ENCODE peak calls at places on chromosome 13, in five cellular contexts. P, V, J, Q and R are unnamed samples.

GRCh38 chr13:99265823-99266426 is 7.7 kb upstream of the GPR18 start:
- DNase-seq in Q (no peak), J (no peak), V (peak; percentile 63), P (no peak), R (no peak)

GRCh38 chr13:41019578-41020347 is 647 bp upstream of the ELF1 start:
- DNase-seq in V (no peak), Q (no peak), P (no peak), J (no peak), R (no peak)

GRCh38 chr13:91946498-91947070 is 548.2 kb downstream of the GPC5 start:
- DNase-seq in Q (no peak), J (no peak), P (no peak), V (peak; percentile 13), R (no peak)

GRCh38 chr13:99967884-99968520 is 3.6 kb downstream of the ZIC5 start:
- DNase-seq in P (no peak), J (no peak), Q (no peak), V (no peak), R (no peak)

GRCh38 chr13:29279859-29280258 is 315.6 kb downstream of the SLC7A1 start:
- DNase-seq in J (no peak), Q (no peak), V (no peak), P (no peak), R (no peak)

GRCh38 chr13:46389985-46390384 is 2.9 kb upstream of the RUBCNL start:
- DNase-seq in Q (no peak), V (no peak), J (no peak), P (no peak), R (no peak)

GRCh38 chr13:30129411-30129810 is 177.9 kb downstream of the KATNAL1 start:
- DNase-seq in V (no peak), P (no peak), Q (no peak), J (no peak), R (no peak)

GRCh38 chr13:106246817-106247216 is 288.6 kb downstream of the EFNB2 start:
- DNase-seq in V (no peak), Q (no peak), P (no peak), J (no peak), R (no peak)

GRCh38 chr13:102394158-102395053 is 7.4 kb downstream of the FGF14 start:
- DNase-seq in P (peak; percentile 66), J (peak; percentile 55), V (peak; percentile 66), Q (peak; percentile 98), R (peak; percentile 91)

GRCh38 chr13:113061796-113062425 is 43.7 kb upstream of the F7 start:
- DNase-seq in Q (no peak), P (no peak), V (no peak), J (no peak), R (no peak)

GRCh38 chr13:30810261-30810701 is 74.9 kb downstream of the ALOX5AP start:
- DNase-seq in P (no peak), V (peak; percentile 58), J (no peak), Q (no peak), R (no peak)

GRCh38 chr13:102769679-102770078 is 3.9 kb downstream of the TEX30 start:
- DNase-seq in V (peak; percentile 21), P (no peak), Q (no peak), J (no peak), R (no peak)

GRCh38 chr13:112626761-112627160 is 38.8 kb upstream of the TUBGCP3 start:
- DNase-seq in V (no peak), Q (no peak), J (no peak), P (no peak), R (no peak)

GRCh38 chr13:113995051-113995601 is 21.2 kb upstream of the C13orf46 start:
- DNase-seq in P (no peak), Q (no peak), J (no peak), V (no peak), R (no peak)

GRCh38 chr13:49641810-49642291 is 13.5 kb downstream of the ARL11 start:
- DNase-seq in J (peak; percentile 61), Q (no peak), P (no peak), V (peak; percentile 90), R (no peak)

GRCh38 chr13:20991741-20992520 is 69.5 kb downstream of the LATS2 start:
- DNase-seq in J (no peak), P (no peak), Q (no peak), V (no peak), R (no peak)

GRCh38 chr13:36344173-36344572 is 2.0 kb downstream of the SPART start:
- DNase-seq in Q (no peak), P (no peak), J (no peak), V (peak; percentile 32), R (no peak)

DNA sequence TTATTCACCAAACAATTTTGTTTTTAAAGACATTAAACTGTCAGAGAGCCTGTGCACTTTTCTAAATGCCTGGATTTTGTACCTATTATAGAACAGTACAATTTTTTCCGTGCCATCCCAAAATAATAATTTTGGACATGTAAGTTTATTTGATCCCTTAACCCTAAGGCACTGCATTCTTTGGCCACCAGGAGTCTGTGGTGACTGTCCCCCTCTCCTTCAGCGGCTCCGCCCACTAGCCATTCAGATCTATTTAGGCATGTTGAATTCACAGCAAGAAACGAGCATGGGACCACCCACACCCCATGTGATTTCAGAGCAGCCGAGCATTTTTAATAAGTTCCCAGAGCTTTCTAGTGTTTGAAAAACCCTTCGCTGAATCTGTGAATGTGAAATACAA is 567.5 kb downstream of the MYO16 start:
- DNase-seq in P (no peak), V (no peak), Q (no peak), J (no peak), R (no peak)
- TF ChIP-seq CTCF in P (peak; percentile 9), V (no peak), Q (peak; percentile 11), J (no peak), R (peak; percentile 44)

GRCh38 chr13:93947651-93948050 is 531.8 kb downstream of the DCT start:
- DNase-seq in J (no peak), Q (no peak), P (no peak), V (no peak), R (no peak)

GRCh38 chr13:93953856-93954255 is 525.6 kb downstream of the DCT start:
- DNase-seq in Q (no peak), V (no peak), P (no peak), J (no peak), R (no peak)

GRCh38 chr13:93948523-93948922 is 531.0 kb downstream of the DCT start:
- DNase-seq in Q (no peak), J (no peak), V (no peak), P (no peak), R (no peak)

GRCh38 chr13:93956416-93956815 is 523.1 kb downstream of the DCT start:
- DNase-seq in V (no peak), P (no peak), Q (no peak), J (no peak), R (no peak)

GRCh38 chr13:93951153-93951552 is 528.3 kb downstream of the DCT start:
- DNase-seq in J (no peak), V (peak; percentile 1), Q (no peak), P (no peak), R (no peak)
- TF ChIP-seq CTCF in J (peak; percentile 34), V (no peak), Q (no peak), P (no peak), R (no peak)

DNA sequence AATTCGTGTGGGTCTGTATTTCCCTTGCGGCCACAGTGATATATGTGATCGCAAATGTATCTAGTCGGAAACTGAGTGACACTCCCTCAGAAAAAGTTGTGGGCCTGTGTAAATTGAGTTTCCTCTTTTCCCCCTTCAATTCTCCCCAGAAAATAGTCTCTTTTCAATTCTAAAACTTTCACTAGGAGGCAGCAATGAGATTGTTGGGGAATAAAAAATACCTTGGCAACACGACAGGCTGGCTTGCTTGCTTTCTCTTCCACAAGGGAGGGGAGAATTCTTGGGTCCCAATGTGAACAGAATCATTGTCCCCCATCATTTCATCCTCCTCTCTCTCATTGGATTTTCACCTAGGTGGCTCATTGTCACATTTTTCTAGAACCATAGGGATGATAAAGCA is 3.7 kb upstream of the SOX21 start:
- DNase-seq in V (no peak), P (no peak), Q (peak; percentile 21), J (no peak), R (no peak)
- TF ChIP-seq CTCF in V (peak; percentile 5), P (no peak), Q (no peak), J (peak; percentile 20), R (peak; percentile 42)

DNA sequence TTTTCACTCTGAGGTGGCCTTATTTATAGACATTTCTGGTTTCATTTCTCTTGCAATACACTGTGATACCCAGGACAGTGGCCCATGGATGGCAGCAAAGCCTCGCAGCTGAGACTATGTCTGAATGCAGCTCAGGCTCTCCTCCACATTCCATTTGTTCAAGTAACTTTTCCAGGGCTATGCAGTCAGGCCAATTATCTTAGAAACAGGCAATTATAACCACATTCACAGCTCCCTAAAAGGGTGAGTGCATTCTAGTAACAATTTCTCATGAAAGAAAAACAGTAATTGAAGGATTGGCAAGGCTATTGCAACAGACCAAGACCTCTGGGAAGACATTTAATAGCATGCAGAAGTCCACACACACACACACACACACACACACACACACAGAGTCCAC is 264.0 kb downstream of the TBC1D4 start:
- DNase-seq in J (no peak), V (no peak), P (no peak), Q (no peak), R (no peak)
- TF ChIP-seq CTCF in J (no peak), V (no peak), P (no peak), Q (no peak), R (no peak)

GRCh38 chr13:42458193-42458592 is 115.8 kb upstream of the TNFSF11 start:
- DNase-seq in J (no peak), Q (no peak), P (no peak), V (no peak), R (no peak)
- TF ChIP-seq CTCF in J (no peak), Q (no peak), P (no peak), V (no peak), R (no peak)

GRCh38 chr13:82976499-82976898 is 905.8 kb downstream of the SLITRK1 start:
- DNase-seq in J (no peak), P (no peak), V (no peak), Q (no peak), R (no peak)
- TF ChIP-seq CTCF in J (peak; percentile 41), P (no peak), V (no peak), Q (no peak), R (peak; percentile 7)

GRCh38 chr13:26221399-26221720 is 754 bp downstream of the RNF6 start:
- DNase-seq in J (no peak), V (no peak), Q (no peak), P (no peak), R (no peak)
- TF ChIP-seq CTCF in J (no peak), V (no peak), Q (no peak), P (no peak), R (no peak)